ENCODE peak calls at places on chromosome 14, in five cellular contexts. Q is H1, W is A549, Y is GM12878, D is HepG2. N is an unnamed sample.

GRCh38 chr14:77390188-77390587 is 13.0 kb downstream of the SAMD15 start:
- DNase-seq in Y (no peak), D (peak), W (peak), Q (no peak), N (no peak)

GRCh38 chr14:52018252-52018651 is 28.9 kb downstream of the RTRAF start:
- DNase-seq in Q (no peak), W (no peak), Y (no peak), D (no peak), N (no peak)

GRCh38 chr14:68404652-68405183 is 388.1 kb downstream of the ZFP36L1 start:
- DNase-seq in D (no peak), Y (no peak), W (no peak), Q (no peak), N (no peak)

GRCh38 chr14:26427059-26427458 is 170.8 kb downstream of the NOVA1 start:
- DNase-seq in Q (no peak), W (no peak), D (no peak), Y (no peak), N (no peak)

GRCh38 chr14:76305474-76305826 is 70.5 kb upstream of the ESRRB start:
- DNase-seq in Q (peak), Y (no peak), W (no peak), D (no peak), N (no peak)

GRCh38 chr14:32201816-32202467 is at the start of gene RNU6-7:
- DNase-seq in Q (peak), D (peak), Y (no peak), W (peak), N (no peak)

GRCh38 chr14:71856199-71856919 is 75.9 kb upstream of the RGS6 start:
- DNase-seq in W (no peak), Q (no peak), D (no peak), Y (peak), N (no peak)

GRCh38 chr14:77248666-77249065 is 22.3 kb downstream of the NGB start:
- DNase-seq in Y (no peak), Q (no peak), W (no peak), D (no peak), N (no peak)

GRCh38 chr14:92160619-92161018 is 38.9 kb downstream of the CPSF2 start:
- DNase-seq in W (peak), D (no peak), Y (no peak), Q (no peak), N (no peak)

GRCh38 chr14:39576726-39577125 is 144.5 kb upstream of the FBXO33 start:
- DNase-seq in D (no peak), Y (no peak), Q (no peak), W (no peak), N (no peak)

GRCh38 chr14:39582028-39582654 is 149.9 kb upstream of the FBXO33 start:
- DNase-seq in D (no peak), W (no peak), Y (no peak), Q (no peak), N (no peak)

GRCh38 chr14:39581474-39581873 is 149.2 kb upstream of the FBXO33 start:
- DNase-seq in W (no peak), D (no peak), Q (no peak), Y (no peak), N (no peak)

GRCh38 chr14:39576258-39576657 is 144.0 kb upstream of the FBXO33 start:
- DNase-seq in D (no peak), Y (no peak), W (no peak), Q (no peak), N (no peak)
- TF ChIP-seq HDAC2 in D (no peak), Y (no peak), W (no peak), Q (no peak), N (no peak)

DNA sequence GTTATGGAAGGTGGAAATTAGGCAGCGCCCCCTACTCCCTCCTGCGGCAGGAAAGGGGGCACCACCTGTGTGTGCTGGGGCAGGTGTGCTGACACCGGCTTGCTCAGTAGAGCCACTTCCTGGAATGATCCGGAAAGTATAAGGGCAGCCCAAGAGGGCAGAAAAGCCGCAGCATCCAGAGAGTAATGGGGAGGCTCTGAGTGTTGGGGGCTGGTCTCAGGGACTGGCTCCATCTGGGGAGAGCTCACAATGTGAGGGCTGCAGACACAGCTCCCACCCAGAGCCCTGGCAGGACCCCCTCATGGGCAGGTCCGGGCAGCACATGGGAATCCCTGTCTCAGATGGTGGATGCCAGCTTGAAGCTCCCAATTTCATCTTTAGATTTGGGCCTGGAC is 187.6 kb upstream of the C14orf180 start:
- DNase-seq in D (no peak), Y (no peak), Q (no peak), W (no peak), N (no peak)
- TF ChIP-seq MAX in D (no peak), Y (no peak), Q (no peak), W (no peak), N (no peak)

GRCh38 chr14:104747876-104748275 is 5.1 kb upstream of the SIVA1 start:
- DNase-seq in Y (no peak), D (no peak), W (no peak), Q (no peak), N (no peak)

GRCh38 chr14:104745431-104745830 is 7.5 kb upstream of the SIVA1 start:
- DNase-seq in Q (no peak), D (no peak), W (no peak), Y (no peak), N (no peak)

GRCh38 chr14:104746951-104747481 is 5.9 kb upstream of the SIVA1 start:
- DNase-seq in Q (no peak), W (no peak), D (no peak), Y (no peak), N (no peak)

GRCh38 chr14:104744484-104744883 is 8.5 kb upstream of the SIVA1 start:
- DNase-seq in D (no peak), Y (no peak), W (no peak), Q (no peak), N (no peak)

DNA sequence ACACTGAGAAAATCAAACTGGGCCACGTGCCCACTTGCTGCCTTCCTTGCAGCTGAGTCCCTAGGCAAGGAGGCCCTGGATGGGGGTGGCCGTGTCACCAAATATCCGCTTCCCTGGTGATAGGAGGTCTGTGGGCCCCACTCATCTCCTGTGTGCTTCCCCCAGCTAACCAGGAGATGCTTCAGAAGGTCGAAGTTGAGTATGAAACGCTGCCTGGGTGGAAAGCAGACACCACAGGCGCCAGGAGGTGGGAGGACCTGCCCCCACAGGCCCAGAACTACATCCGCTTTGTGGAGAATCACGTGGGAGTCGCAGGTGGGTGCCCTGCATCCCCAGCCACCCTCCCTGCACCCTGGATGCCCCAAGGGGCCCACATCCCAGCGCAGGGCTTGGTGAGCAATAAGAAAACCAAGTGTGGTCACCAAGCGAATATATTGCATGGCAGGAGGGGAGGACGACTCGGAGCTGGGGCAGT is 6.8 kb upstream of the SIVA1 start:
- DNase-seq in D (no peak), Q (no peak), Y (peak), W (no peak), N (no peak)
- TF ChIP-seq HDAC2 in D (no peak), Q (no peak), Y (no peak), W (no peak), N (no peak)

GRCh38 chr14:80634106-80634758 is 307.3 kb downstream of the CEP128 start:
- DNase-seq in D (no peak), Q (no peak), Y (no peak), W (no peak), N (no peak)
- TF ChIP-seq MAX in D (no peak), Q (no peak), Y (no peak), W (no peak), N (no peak)

GRCh38 chr14:58912287-58912686 is 274.5 kb downstream of the DACT1 start:
- DNase-seq in W (no peak), D (no peak), Q (no peak), Y (no peak), N (no peak)
- TF ChIP-seq HDAC2 in W (no peak), D (no peak), Q (no peak), Y (no peak), N (no peak)

DNA sequence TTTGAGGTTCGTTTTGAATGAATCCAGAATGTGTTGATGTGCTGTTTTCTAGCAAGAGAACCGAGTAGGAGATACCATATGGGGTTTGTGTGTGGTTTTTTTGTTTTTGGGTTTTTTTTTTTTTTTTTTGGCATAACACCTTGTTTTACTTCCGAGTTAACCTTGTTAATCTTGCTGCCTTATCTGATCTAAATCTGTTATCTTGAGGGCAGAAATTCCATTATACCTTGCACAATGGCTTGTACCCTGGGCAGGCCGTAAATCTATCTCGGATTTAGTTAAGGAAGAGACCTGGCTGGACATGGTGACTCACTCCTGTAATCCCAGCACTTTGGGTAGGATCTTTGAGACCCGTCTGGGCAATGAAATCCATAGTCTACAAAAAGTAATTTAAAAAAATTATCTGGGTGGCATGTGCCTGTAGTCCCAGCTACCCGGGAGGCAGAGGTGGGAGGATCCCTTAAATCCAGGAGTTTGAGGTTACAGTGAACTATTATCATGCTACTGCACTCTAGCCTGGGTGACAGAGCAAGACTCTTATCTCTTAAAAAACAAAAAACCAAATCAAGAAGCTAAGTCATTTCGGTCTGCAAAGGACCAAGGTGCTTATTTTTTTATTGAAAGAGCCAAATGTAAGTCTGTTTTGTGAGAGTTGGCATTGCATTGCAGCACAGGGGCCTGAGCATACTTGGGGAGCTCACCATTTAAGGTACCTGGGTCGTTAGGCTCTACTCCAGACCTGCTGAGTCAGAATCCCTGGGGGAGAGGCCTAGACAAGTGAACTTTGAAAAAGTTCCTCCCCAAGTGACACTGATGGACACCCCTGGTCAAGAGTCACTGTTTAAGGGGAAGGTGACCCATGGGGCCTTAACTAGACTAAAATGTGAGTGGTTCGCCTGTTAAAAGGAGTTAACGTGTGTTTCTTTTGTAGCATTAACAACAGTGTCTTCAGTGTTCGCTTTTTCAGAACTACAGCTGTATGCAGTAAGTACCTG is 6.7 kb downstream of the DLST start:
- DNase-seq in Y (no peak), Q (no peak), W (peak), D (no peak), N (peak)
- TF ChIP-seq MAX in Y (no peak), Q (no peak), W (no peak), D (no peak), N (no peak)

GRCh38 chr14:23571701-23572523 is 4.3 kb upstream of the AP1G2 start:
- DNase-seq in W (no peak), D (no peak), Q (no peak), Y (no peak), N (no peak)
- TF ChIP-seq HDAC2 in W (no peak), D (no peak), Q (no peak), Y (no peak), N (no peak)

GRCh38 chr14:73462078-73462715 is 3.9 kb upstream of the NUMB start:
- DNase-seq in Q (no peak), Y (no peak), D (peak), W (peak), N (peak)

GRCh38 chr14:73462815-73463214 is 4.5 kb upstream of the NUMB start:
- DNase-seq in W (no peak), Q (peak), D (no peak), Y (no peak), N (no peak)

GRCh38 chr14:73460691-73461127 is 2.4 kb upstream of the NUMB start:
- DNase-seq in W (no peak), Y (no peak), Q (no peak), D (no peak), N (no peak)

GRCh38 chr14:73463411-73463810 is 5.1 kb upstream of the NUMB start:
- DNase-seq in W (peak), Q (no peak), D (peak), Y (no peak), N (peak)

DNA sequence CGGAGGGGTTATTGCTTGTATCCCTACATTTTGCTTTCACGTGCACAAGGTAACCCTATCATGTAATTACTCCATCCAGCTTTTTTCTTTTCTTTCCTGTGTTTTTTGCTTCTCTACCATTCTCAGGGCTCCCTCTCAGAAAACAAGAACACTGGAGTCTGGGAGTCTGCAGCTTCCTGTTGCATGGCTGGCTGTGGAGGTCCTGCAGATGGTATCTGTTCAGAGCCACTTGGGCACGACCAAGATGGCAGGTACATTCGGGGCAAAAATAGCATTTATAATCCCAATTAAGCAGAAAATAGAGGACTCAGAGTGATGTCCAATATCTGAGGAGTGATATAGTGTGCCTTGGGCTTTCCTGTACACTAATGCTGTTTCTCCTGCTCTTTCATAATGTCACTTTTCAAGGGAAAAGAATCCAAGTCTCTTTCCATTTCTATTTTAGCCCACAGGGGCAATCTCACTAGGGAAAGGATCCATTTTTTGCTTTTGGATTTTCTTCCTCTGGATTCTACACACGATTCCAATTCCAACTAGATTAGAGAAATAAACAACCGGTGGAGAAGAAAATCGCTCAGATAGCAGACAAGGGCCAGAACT is 3.2 kb upstream of the NUMB start:
- DNase-seq in Q (no peak), Y (no peak), W (no peak), D (no peak), N (no peak)
- TF ChIP-seq MAX in Q (no peak), Y (no peak), W (no peak), D (no peak), N (no peak)